ENCODE peak calls at places on chromosomes 4 and X, in seven cellular contexts. Q is K562, Z is H1, K is prostate gland, X is HepG2, T is stomach, G is breast epithelium. F is an unnamed sample.
A peak's percentile ranks its signal among the peaks of the same experiment; 100 is the strongest.

GRCh38 chrX:84108589-84108988 is 79.4 kb downstream of the RPS6KA6 start:
- DNase-seq in Q (no peak), X (peak; percentile 0), K (no peak), G (no peak), Z (no peak), T (no peak), F (no peak)

GRCh38 chr4:1763550-1764080 is 29.5 kb upstream of the FGFR3 start:
- DNase-seq in Q (peak; percentile 73), K (no peak), G (no peak), X (peak; percentile 73), T (peak; percentile 37), Z (no peak), F (no peak)

GRCh38 chrX:56113785-56114436 is 118.2 kb upstream of the KLF8 start:
- DNase-seq in G (no peak), Z (peak; percentile 54), K (no peak), X (no peak), T (no peak), Q (no peak), F (peak; percentile 42)

GRCh38 chr4:89382439-89382838 is 74.8 kb upstream of the GPRIN3 start:
- DNase-seq in Z (no peak), X (no peak), Q (no peak), K (no peak), T (no peak), G (no peak), F (no peak)

GRCh38 chrX:63751481-63751880 is 33.5 kb downstream of the ARHGEF9 start:
- DNase-seq in G (peak; percentile 18), X (no peak), T (no peak), Z (no peak), K (no peak), Q (no peak), F (no peak)

GRCh38 chr4:162234595-162234994 is 70.8 kb upstream of the FSTL5 start:
- DNase-seq in Z (no peak), Q (no peak), G (no peak), X (no peak), T (no peak), K (no peak), F (no peak)

GRCh38 chrX:134933911-134934310 is 56.9 kb upstream of the SMIM10 start:
- DNase-seq in T (no peak), G (no peak), X (no peak), Q (peak; percentile 11), K (no peak), Z (no peak), F (no peak)

GRCh38 chrX:55033429-55033828 is 2.7 kb upstream of the ALAS2 start:
- DNase-seq in G (no peak), Z (no peak), X (no peak), Q (no peak), T (no peak), K (no peak), F (no peak)

GRCh38 chr4:4671774-4672349 is 130.0 kb upstream of the STX18 start:
- DNase-seq in G (no peak), T (no peak), Q (no peak), X (no peak), Z (no peak), K (no peak), F (no peak)

GRCh38 chrX:110675866-110676265 is 119.8 kb downstream of the CHRDL1 start:
- DNase-seq in X (no peak), K (no peak), G (no peak), T (no peak), Z (no peak), Q (no peak), F (no peak)

GRCh38 chr4:56731857-56732256 is 50.8 kb upstream of the HOPX start:
- DNase-seq in T (no peak), Q (peak; percentile 49), G (no peak), X (no peak), Z (no peak), K (no peak), F (no peak)

GRCh38 chr4:11480683-11481082 is 52.0 kb upstream of the HS3ST1 start:
- DNase-seq in T (no peak), Z (no peak), K (no peak), X (no peak), G (no peak), Q (no peak), F (no peak)

GRCh38 chr4:170202721-170203120 is 113.0 kb upstream of the AADAT start:
- DNase-seq in X (no peak), G (no peak), K (no peak), T (no peak), Z (no peak), Q (no peak), F (no peak)
- TF ChIP-seq POLR2AphosphoS5 in X (no peak), G (no peak), K (no peak), T (no peak), Z (no peak), Q (no peak), F (no peak)

DNA sequence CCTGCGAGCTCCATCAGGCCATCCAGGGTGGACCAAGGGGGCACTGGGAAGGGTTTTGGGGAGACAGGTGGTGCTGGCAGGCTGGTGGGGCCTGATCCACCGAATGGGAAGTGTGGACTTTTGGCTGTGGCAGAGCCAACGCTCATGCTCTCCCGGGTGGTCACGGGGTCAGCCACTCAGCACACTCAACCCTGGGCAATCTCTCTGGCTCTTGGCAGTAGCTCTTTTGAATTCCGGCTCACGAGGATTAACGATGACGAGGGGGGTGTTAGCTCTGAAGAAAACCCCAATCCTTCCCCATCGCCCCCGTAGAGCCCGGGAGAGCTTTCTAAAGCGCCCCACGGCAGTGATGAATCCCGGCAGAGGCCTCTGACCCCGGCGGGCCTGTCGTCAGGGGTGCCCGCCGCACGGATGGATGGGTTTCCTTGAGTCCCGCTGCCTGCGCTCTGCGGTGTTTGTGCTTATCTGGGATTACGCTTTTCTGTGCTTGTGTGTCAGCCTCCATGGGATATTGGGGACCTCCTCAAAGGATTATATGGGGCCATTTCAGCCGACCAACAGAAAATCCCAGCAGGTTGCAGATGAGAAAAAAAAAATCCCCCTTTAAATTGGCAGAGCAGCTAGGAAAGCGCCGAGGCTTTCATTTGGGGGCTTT is 156.8 kb upstream of the PSAPL1 start:
- DNase-seq in Z (no peak), G (no peak), K (no peak), T (no peak), X (no peak), Q (no peak), F (no peak)
- H3K4me1 ChIP-seq in Z (peaks cover 2% of the 10 kb centered on the region), G (no peaks in the 10 kb centered on the region), K (peaks cover 10% of the 10 kb centered on the region), T (no peaks in the 10 kb centered on the region), X (no peaks in the 10 kb centered on the region), Q (no peaks in the 10 kb centered on the region), F (no peaks in the 10 kb centered on the region)

GRCh38 chr4:121269001-121269400 is 104.9 kb upstream of the TNIP3 start:
- DNase-seq in T (no peak), Q (no peak), G (no peak), K (no peak), X (no peak), Z (no peak), F (no peak)

GRCh38 chr4:121270384-121270783 is 106.3 kb upstream of the TNIP3 start:
- DNase-seq in G (no peak), Z (no peak), X (no peak), Q (no peak), T (no peak), K (no peak), F (no peak)

GRCh38 chr4:121272526-121272925 is 108.3 kb downstream of the QRFPR start:
- DNase-seq in G (no peak), K (no peak), Z (no peak), T (no peak), X (no peak), Q (peak; percentile 11), F (no peak)

DNA sequence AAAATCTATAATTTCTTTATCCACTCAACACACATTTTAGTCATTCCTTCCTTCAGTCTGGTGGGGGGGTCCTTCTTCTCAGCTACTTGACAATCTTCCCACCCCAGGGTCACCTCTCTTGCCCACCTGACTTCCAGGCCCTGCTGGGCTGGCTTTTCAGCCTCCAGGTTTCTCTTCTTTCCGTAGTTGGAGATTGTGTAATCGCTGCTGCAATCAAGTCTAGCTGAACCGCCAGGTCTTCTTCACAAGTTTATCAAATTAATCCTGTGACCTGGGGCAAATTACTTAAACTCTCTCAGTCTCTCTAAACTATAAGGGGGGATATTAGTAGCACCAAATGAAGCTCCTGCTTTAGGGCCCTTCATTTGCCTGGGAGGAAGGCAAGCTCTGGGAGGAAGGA is 102.9 kb upstream of the TNIP3 start:
- DNase-seq in Z (no peak), T (no peak), Q (no peak), X (no peak), K (no peak), G (no peak), F (no peak)
- TF ChIP-seq POLR2A in Z (no peak), T (no peak), Q (no peak), X (no peak), K (no peak), G (no peak), F (no peak)

DNA sequence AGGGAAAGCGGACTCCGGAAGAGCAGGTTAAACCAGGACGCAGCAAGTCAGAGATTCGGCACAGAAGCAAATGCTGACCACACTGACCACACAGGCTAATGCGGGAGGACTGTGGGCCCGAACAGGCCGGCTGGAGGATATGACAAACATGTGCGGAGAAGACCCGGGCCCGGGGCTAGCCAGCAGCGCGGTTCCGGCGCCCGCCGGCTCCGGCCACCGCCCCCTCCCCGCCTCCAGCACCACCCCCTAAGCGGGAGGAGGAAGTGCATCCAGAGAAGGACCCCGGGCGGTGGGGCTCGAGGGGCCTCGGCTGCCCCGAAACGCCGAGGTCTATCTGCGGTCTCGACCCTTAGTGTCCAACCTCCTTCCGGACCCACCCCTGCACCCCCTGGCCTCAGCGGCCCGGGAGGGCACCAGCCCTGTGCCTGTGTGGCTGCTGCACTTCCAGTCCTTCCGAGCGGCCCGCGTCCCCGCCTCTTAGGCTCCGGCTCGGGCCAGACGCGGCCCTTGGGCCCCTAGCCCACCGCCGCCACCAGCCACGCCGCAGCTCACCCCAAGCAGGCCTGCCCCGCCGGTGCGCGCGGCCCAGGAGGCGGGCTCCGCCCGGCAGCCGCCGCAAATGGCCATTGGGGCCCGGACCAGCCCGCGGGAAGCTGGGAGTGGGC is 2.1 kb downstream of the ELOVL6 start:
- DNase-seq in K (peak; percentile 46), X (peak; percentile 41), T (peak; percentile 45), Q (peak; percentile 82), Z (no peak), G (no peak), F (peak; percentile 90)
- TF ChIP-seq POLR2AphosphoS5 in K (no peak), X (no peak), T (peak; percentile 10), Q (peak; percentile 55), Z (peak; percentile 87), G (no peak), F (peak; percentile 74)